ENCODE peak calls at places on chromosomes 1 and 21, in five cellular contexts. C, X, G, S and K are unnamed samples.

GRCh38 chr1:184507604-184508289 is 120.9 kb downstream of the C1orf21 start:
- DNase-seq in C (no peak), G (no peak), S (no peak), X (no peak), K (no peak)

GRCh38 chr1:57637155-57637554 is 213.3 kb upstream of the DAB1 start:
- DNase-seq in C (no peak), G (no peak), X (no peak), S (no peak), K (no peak)

GRCh38 chr1:172581779-172582178 is 48.8 kb downstream of the SUCO start:
- DNase-seq in G (no peak), C (no peak), X (no peak), S (no peak), K (no peak)

GRCh38 chr1:206658264-206658980 is 23.1 kb downstream of the DYRK3 start:
- DNase-seq in S (no peak), G (no peak), X (no peak), C (no peak), K (peak)

GRCh38 chr1:45864124-45864721 is 60.8 kb downstream of the MAST2 start:
- DNase-seq in X (no peak), C (no peak), S (no peak), G (no peak), K (no peak)

GRCh38 chr1:35851175-35851869 is 31.7 kb upstream of the AGO1 start:
- DNase-seq in C (no peak), X (no peak), S (no peak), G (no peak), K (no peak)

GRCh38 chr1:33547574-33547973 is 75.1 kb downstream of the ZSCAN20 start:
- DNase-seq in X (no peak), C (no peak), S (no peak), G (no peak), K (no peak)

GRCh38 chr1:29002792-29003191 is 88.4 kb downstream of the EPB41 start:
- DNase-seq in S (no peak), X (no peak), C (no peak), G (no peak), K (no peak)

GRCh38 chr1:151831605-151832004 is at the start of gene RORC:
- DNase-seq in X (no peak), C (no peak), G (peak), S (peak), K (peak)

GRCh38 chr1:56404066-56404465 is 175.3 kb downstream of the PLPP3 start:
- DNase-seq in S (no peak), C (no peak), X (no peak), G (no peak), K (no peak)

GRCh38 chr21:37381883-37382585 is 15.5 kb downstream of the DYRK1A start:
- DNase-seq in G (no peak), S (no peak), C (no peak), X (no peak), K (no peak)

GRCh38 chr1:10530756-10531155 is 56.0 kb downstream of the PEX14 start:
- DNase-seq in C (no peak), G (no peak), S (no peak), X (no peak), K (no peak)

GRCh38 chr21:42567861-42568260 is 54.2 kb downstream of the SLC37A1 start:
- DNase-seq in C (no peak), X (no peak), S (no peak), G (no peak), K (peak)

GRCh38 chr1:198564716-198565115 is 24.2 kb upstream of the ATP6V1G3 start:
- DNase-seq in X (no peak), S (no peak), G (no peak), C (no peak), K (no peak)

GRCh38 chr1:119285482-119285881 is 83.1 kb upstream of the HAO2 start:
- DNase-seq in C (peak), S (no peak), G (no peak), X (no peak), K (no peak)

GRCh38 chr1:230464618-230465017 is 38.5 kb upstream of the PGBD5 start:
- DNase-seq in S (no peak), G (no peak), X (no peak), C (no peak), K (no peak)

GRCh38 chr1:230463326-230463725 is 37.2 kb upstream of the PGBD5 start:
- DNase-seq in C (no peak), X (no peak), S (no peak), G (no peak), K (no peak)

GRCh38 chr1:230463760-230464159 is 37.6 kb upstream of the PGBD5 start:
- DNase-seq in G (no peak), C (no peak), S (no peak), X (no peak), K (no peak)

GRCh38 chr1:230465701-230466100 is 39.6 kb upstream of the PGBD5 start:
- DNase-seq in S (no peak), G (no peak), X (no peak), C (no peak), K (no peak)

GRCh38 chr1:230469271-230469670 is 43.1 kb upstream of the PGBD5 start:
- DNase-seq in C (no peak), S (no peak), X (no peak), G (no peak), K (no peak)
- TF ChIP-seq POLR2AphosphoS5 in C (no peak), S (no peak), X (no peak), G (no peak), K (no peak)

GRCh38 chr1:67350783-67351182 is 43.1 kb downstream of the IL12RB2 start:
- DNase-seq in X (no peak), G (no peak), S (no peak), C (no peak), K (no peak)
- TF ChIP-seq POLR2AphosphoS5 in X (no peak), G (no peak), S (no peak), C (no peak), K (no peak)

GRCh38 chr1:160752926-160753325 is 13.9 kb downstream of the SLAMF7 start:
- DNase-seq in G (no peak), C (no peak), S (no peak), X (no peak), K (no peak)

GRCh38 chr1:160750608-160751007 is 11.6 kb downstream of the SLAMF7 start:
- DNase-seq in C (no peak), X (no peak), S (no peak), G (no peak), K (no peak)

GRCh38 chr1:160755864-160756616 is 17.0 kb downstream of the SLAMF7 start:
- DNase-seq in G (no peak), C (no peak), S (no peak), X (no peak), K (no peak)

GRCh38 chr1:160756617-160757206 is 17.7 kb downstream of the SLAMF7 start:
- DNase-seq in X (no peak), C (no peak), G (no peak), S (no peak), K (no peak)

DNA sequence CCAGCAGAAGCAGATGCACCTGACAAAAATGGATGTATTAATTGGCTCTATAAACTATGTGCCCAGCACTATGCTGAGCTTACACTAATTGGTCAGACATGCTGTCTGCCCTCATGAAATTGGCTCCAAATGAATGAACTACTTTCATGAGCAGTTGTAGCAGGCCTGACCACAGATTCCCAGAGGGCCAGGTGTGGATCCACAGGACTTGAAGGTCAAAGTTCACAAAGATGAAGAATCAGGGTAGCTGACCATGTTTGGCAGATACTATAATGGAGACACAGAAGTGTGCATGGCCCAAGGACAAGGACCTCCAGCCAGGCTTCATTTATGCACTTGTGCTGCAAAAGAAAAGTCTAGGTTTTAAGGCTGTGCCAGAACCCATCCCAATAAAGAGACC is 14.6 kb downstream of the SLAMF7 start:
- DNase-seq in C (no peak), X (no peak), G (no peak), S (no peak), K (no peak)
- TF ChIP-seq POLR2AphosphoS5 in C (no peak), X (no peak), G (no peak), S (no peak), K (no peak)

DNA sequence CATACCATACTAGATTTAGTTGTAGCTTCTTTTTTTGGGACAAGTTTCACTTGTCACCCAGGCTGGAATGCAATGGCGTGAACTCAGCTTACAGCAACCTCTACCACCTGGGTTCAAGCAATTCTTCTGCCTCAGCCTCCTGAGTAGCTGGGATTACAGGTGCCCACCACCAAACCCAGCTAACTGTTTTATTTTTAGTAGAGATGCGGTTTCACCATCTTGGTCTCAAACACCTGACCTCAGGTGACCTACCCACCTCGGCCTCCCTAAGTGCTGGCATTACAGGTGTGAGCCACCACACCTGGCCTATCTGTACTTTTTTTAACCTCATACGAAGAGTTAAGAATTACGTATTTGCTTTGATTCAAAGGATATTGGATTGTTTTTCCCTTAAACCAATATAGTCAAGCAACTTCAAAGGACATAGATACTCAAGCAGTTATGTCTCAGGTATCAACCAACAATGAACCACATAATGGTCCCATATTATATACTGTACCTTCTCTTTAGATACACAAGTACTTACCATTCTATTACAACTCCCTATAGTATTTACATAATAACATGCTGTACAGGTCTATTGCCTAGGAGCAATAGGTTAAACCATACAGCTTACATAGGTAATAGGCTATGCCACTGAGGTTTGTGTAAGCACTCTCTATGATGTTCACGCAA is 7.5 kb downstream of the HMGN1 start:
- DNase-seq in S (no peak), C (no peak), X (no peak), G (no peak), K (no peak)
- TF ChIP-seq POLR2AphosphoS5 in S (peak), C (no peak), X (no peak), G (no peak), K (no peak)

DNA sequence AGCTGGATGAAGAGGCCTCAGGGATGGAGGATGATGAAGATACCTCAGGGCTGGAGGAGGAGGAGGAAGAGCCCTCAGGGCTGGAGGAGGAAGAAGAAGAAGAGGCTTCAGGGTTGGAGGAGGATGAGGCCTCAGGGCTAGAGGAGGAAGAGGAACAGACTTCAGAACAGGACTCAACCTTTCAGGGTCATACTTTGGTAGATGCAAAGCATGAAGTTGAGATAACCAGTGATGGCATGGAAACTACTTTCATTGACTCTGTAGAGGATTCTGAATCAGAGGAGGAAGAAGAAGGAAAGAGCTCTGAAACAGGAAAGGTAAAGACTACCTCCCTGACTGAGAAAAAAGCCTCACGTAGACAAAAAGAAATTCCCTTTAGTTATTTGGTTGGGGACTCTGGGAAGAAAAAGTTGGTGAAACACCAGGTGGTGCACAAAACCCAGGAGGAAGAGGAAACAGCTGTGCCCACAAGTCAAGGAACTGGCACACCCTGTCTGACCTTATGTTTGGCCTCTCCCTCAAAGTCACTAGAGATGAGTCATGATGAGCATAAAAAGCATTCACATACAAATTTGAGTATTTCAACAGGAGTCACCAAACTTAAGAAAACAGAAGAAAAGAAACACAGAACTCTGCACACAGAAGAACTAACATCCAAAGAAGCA is 15.4 kb downstream of the L1TD1 start:
- DNase-seq in C (no peak), X (no peak), S (no peak), G (no peak), K (no peak)
- TF ChIP-seq POLR2AphosphoS5 in C (no peak), X (no peak), S (no peak), G (no peak), K (no peak)

DNA sequence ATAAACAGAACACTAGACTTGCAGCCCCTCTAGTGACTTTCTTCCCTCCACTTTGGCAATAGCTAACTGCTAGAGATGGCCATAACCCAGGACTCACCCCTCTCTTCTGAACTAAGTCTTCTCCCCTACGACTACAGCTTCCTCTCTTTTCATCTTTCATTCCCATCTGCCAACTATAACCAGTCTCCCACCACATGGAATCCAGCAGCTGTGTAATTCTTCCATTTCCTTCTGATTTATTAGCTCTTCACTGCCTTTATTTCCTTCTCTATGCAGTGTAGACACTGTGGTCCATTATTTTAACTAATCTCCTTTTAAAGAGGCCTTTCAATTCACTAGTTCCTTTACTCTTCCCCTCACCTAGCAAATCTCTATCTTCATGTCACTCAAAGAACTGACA is 13.4 kb upstream of the KCNK1 start:
- DNase-seq in X (no peak), S (no peak), G (no peak), C (no peak), K (no peak)
- TF ChIP-seq POLR2AphosphoS5 in X (no peak), S (no peak), G (no peak), C (no peak), K (no peak)

GRCh38 chr1:66492424-66492823 is 41.5 kb upstream of the SGIP1 start:
- DNase-seq in X (no peak), G (no peak), C (no peak), S (no peak), K (no peak)

GRCh38 chr1:66489972-66490601 is 43.9 kb upstream of the SGIP1 start:
- DNase-seq in G (no peak), C (no peak), S (no peak), X (no peak), K (no peak)

GRCh38 chr1:66493731-66494130 is 40.2 kb upstream of the SGIP1 start:
- DNase-seq in S (no peak), C (no peak), X (no peak), G (no peak), K (no peak)

GRCh38 chr1:66490817-66491216 is 43.1 kb upstream of the SGIP1 start:
- DNase-seq in G (no peak), S (no peak), C (no peak), X (no peak), K (no peak)

DNA sequence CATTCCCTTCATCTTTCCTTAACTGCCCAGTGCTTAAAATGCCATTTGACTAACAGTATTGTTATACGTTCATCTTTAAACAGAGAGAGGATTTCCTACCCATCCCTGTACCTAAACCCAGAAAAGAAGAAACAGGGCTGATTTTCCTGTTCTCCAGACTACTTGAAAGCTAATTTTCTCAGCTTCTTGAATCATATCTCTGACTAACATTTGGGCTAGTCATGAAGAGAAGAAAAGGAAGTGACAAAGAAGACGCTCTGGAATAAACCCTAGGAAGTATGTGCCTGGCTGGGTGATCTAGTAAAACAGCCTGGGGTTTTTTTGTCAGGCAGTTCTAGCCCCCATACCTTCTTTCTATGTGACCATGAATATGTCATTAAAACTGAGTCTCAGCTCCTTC is 44.8 kb upstream of the SGIP1 start:
- DNase-seq in C (no peak), X (no peak), G (no peak), S (no peak), K (no peak)
- TF ChIP-seq POLR2AphosphoS5 in C (no peak), X (no peak), G (no peak), S (no peak), K (no peak)

DNA sequence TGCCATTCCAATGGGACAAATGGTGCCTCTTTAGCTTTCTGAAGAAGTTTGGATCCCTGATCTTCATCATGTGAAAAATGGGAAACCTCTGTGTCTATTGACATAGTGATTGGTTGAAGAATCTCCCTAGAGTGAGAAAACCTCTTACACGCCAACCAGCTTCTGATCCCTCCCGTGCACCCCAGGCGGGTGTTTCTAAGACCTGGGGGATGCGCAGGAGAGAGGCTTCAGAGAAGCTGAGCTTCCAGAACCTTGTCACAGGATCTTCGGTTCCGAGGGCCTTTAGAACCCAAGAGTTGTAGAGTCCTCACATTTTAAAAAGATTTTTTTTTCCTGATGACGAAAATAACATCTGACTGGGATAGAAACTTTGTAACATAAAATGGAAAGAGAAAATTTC is 11.3 kb downstream of the PODN start:
- DNase-seq in S (no peak), X (no peak), G (no peak), C (no peak), K (no peak)
- TF ChIP-seq POLR2AphosphoS5 in S (no peak), X (no peak), G (no peak), C (no peak), K (no peak)

GRCh38 chr1:185526318-185527307 is 207.6 kb upstream of the HMCN1 start:
- DNase-seq in S (no peak), C (no peak), G (no peak), X (no peak), K (no peak)
- TF ChIP-seq POLR2AphosphoS5 in S (no peak), C (no peak), G (no peak), X (no peak), K (no peak)